ENCODE peak calls at places on chromosome 22, in five cellular contexts. V is H9, E is mesenchymal stem cell, R is trophoblast cell, Z is H1. J is an unnamed sample.

GRCh38 chr22:27715078-27715477 is 86.5 kb downstream of the MN1 start:
- DNase-seq in V (no peak), E (no peak), R (no peak), Z (no peak), J (peak)

GRCh38 chr22:36104435-36104834 is 56.1 kb downstream of the APOL3 start:
- DNase-seq in V (no peak), E (no peak), R (peak), Z (peak), J (no peak)

GRCh38 chr22:29030618-29031235 is 30.9 kb downstream of the C22orf31 start:
- DNase-seq in V (peak), E (peak), R (peak), Z (peak), J (peak)

GRCh38 chr22:20013382-20013871 is 3.2 kb downstream of the ARVCF start:
- DNase-seq in V (peak), E (peak), R (peak), Z (peak), J (peak)

GRCh38 chr22:17906978-17907730 is 117.2 kb downstream of the MICAL3 start:
- DNase-seq in V (no peak), E (no peak), R (no peak), Z (no peak), J (no peak)

GRCh38 chr22:23106906-23107367 is 34.9 kb downstream of the RSPH14 start:
- DNase-seq in V (no peak), E (no peak), R (no peak), Z (no peak), J (no peak)

GRCh38 chr22:20998411-20999336 is 3.2 kb downstream of the THAP7 start:
- DNase-seq in V (no peak), E (no peak), R (no peak), Z (no peak), J (no peak)

GRCh38 chr22:29061773-29062172 is at the start of gene C22orf31:
- DNase-seq in V (no peak), E (no peak), R (peak), Z (no peak), J (no peak)

GRCh38 chr22:36860821-36861659 is at the start of gene NCF4:
- DNase-seq in V (no peak), E (no peak), R (peak), Z (no peak), J (no peak)

GRCh38 chr22:19943665-19944026 is 2.0 kb upstream of the TXNRD2 start:
- DNase-seq in V (peak), E (peak), R (no peak), Z (no peak), J (no peak)

GRCh38 chr22:21761994-21762680 is 26.5 kb upstream of the YPEL1 start:
- DNase-seq in V (no peak), E (no peak), R (no peak), Z (no peak), J (no peak)

GRCh38 chr22:23113067-23113846 is 28.5 kb downstream of the RSPH14 start:
- DNase-seq in V (no peak), E (peak), R (no peak), Z (no peak), J (no peak)

GRCh38 chr22:19359554-19360299 is 68.2 kb upstream of the CLTCL1 start:
- DNase-seq in V (no peak), E (no peak), R (no peak), Z (no peak), J (no peak)

GRCh38 chr22:45163074-45163416 is 680 bp upstream of the NUP50 start:
- DNase-seq in V (peak), E (peak), R (peak), Z (no peak), J (no peak)

GRCh38 chr22:21450858-21451331 is 16.3 kb upstream of the TMEM191C start:
- DNase-seq in V (peak), E (no peak), R (no peak), Z (no peak), J (no peak)

GRCh38 chr22:17920145-17920605 is 104.2 kb downstream of the MICAL3 start:
- DNase-seq in V (peak), E (peak), R (peak), Z (no peak), J (no peak)

GRCh38 chr22:37782340-37783168 is 25.2 kb upstream of the GCAT start:
- DNase-seq in V (no peak), E (peak), R (peak), Z (no peak), J (no peak)

GRCh38 chr22:45164217-45165123 is 745 bp downstream of the NUP50 start:
- DNase-seq in V (no peak), E (peak), R (peak), Z (peak), J (peak)

GRCh38 chr22:38233427-38233826 is 31.6 kb downstream of the MAFF start:
- DNase-seq in V (no peak), E (no peak), R (no peak), Z (no peak), J (no peak)

GRCh38 chr22:38286915-38287669 is 14.3 kb upstream of the TMEM184B start:
- DNase-seq in V (no peak), E (no peak), R (no peak), Z (no peak), J (no peak)

GRCh38 chr22:37281646-37282384 is 493 bp upstream of the CYTH4 start:
- DNase-seq in V (no peak), E (peak), R (peak), Z (no peak), J (no peak)

GRCh38 chr22:36405221-36405631 is 17.5 kb upstream of the MYH9 start:
- DNase-seq in V (no peak), E (no peak), R (no peak), Z (no peak), J (no peak)

GRCh38 chr22:31652129-31652528 is 9.9 kb downstream of the PISD start:
- DNase-seq in V (no peak), E (no peak), R (peak), Z (no peak), J (no peak)

GRCh38 chr22:47205081-47205491 is 442.6 kb downstream of the TBC1D22A start:
- DNase-seq in V (no peak), E (no peak), R (no peak), Z (peak), J (no peak)

GRCh38 chr22:19287076-19287724 is 4.3 kb downstream of the CLTCL1 start:
- DNase-seq in V (peak), E (no peak), R (no peak), Z (no peak), J (no peak)

GRCh38 chr22:47030881-47031627 is 268.6 kb downstream of the TBC1D22A start:
- DNase-seq in V (no peak), E (no peak), R (no peak), Z (no peak), J (no peak)

GRCh38 chr22:38614331-38615122 is 41.7 kb downstream of the FAM227A start:
- DNase-seq in V (no peak), E (peak), R (peak), Z (no peak), J (no peak)

GRCh38 chr22:24230911-24231656 is 13.8 kb downstream of the GGT5 start:
- DNase-seq in V (peak), E (no peak), R (peak), Z (peak), J (no peak)

DNA sequence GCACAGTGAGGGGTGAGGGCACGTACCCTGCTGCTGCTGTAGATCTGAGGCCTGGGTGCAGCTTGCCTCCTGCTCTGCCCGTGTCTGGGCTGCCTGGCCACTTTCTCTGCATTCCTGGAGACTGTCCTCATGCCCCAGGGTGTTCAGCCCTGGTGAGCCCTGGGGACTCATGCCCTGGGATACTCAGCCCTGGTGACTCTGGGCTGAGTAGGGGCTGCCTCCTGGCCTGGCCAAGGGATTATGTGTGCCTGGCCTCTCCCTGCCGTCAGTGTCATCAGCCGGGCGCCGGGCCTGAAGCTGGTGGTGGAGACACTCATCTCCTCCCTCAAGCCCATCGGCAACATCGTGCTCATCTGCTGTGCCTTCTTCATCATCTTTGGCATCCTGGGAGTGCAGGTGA is 94.7 kb downstream of the CACNA1I start:
- DNase-seq in V (no peak), E (no peak), R (peak), Z (no peak), J (no peak)
- H2BK12ac ChIP-seq in V (no peak), E (no peak), R (no peak), Z (peak), J (no peak)

GRCh38 chr22:48760481-48761238 is 1067.0 kb downstream of the BRD1 start:
- DNase-seq in V (peak), E (no peak), R (no peak), Z (no peak), J (no peak)

GRCh38 chr22:48758905-48759875 is 1068.5 kb downstream of the BRD1 start:
- DNase-seq in V (peak), E (no peak), R (no peak), Z (no peak), J (no peak)

GRCh38 chr22:48757581-48757980 is 1070.1 kb downstream of the BRD1 start:
- DNase-seq in V (peak), E (no peak), R (no peak), Z (peak), J (no peak)

GRCh38 chr22:48758021-48758561 is 1069.6 kb downstream of the BRD1 start:
- DNase-seq in V (peak), E (no peak), R (no peak), Z (no peak), J (no peak)

DNA sequence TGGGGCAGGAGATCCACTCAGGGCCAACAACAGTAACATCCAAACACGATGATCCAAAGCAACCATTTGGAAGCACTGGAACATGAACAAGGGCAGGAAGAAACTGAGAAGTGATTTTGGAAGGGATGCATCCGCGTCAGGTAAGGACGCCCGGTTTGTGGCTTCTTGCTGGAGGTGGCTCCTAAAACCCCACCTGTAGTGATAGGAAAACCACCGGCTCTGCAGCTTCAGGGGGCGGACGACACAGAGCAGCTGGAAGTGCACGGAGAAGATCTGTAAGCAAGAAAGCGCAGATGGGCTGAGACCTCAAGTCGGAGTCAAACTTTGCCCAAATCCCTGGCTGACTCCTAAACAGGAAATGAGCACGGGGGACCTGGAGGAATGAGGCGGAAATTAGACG is 1066.1 kb downstream of the BRD1 start:
- DNase-seq in V (peak), E (no peak), R (no peak), Z (no peak), J (no peak)
- H2BK12ac ChIP-seq in V (no peak), E (no peak), R (no peak), Z (no peak), J (no peak)

DNA sequence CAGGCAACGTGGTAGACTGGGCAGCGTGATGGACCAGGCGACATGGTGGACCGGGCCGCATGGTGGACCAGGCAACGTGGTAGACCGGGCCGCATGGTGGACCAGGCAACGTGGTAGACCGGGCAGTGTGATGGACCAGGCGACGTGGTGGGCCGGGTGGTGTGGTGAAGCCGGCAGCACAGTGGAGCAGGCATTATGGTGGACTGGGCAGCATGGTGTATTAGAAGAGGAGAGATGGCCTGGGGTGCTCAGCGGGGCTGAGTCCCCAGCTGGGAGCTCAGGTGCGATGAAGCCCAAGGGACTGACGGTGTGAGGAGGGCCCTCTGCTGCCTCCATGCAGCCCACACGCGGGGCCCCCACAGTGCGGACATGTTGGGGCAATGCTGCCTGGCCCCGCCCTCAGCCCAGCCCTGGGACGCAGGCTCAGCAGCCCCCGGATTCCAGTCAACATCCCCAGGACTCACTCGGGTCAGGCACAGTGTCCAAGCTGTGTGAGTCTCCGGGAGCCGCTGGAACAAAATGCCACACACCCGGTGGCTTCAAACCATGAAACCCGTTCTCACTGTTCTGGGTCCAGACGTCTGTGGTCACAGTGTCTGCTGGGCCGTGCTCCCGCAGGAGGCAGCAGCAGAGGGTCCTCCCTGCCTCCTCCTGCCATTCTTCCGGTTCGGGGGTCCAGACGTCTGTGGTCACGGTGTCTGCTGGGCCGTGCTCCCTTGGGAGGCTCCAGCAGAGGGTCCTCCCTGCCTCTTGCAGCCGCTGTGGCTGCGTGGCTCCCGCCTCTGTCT is 1084.9 kb downstream of the BRD1 start:
- DNase-seq in V (no peak), E (no peak), R (no peak), Z (peak), J (no peak)
- H2BK12ac ChIP-seq in V (no peak), E (no peak), R (no peak), Z (no peak), J (peak)

GRCh38 chr22:30245985-30246901 is at the start of gene LIF:
- DNase-seq in V (peak), E (peak), R (no peak), Z (peak), J (no peak)

GRCh38 chr22:30240541-30241417 is 5.8 kb downstream of the LIF start:
- DNase-seq in V (no peak), E (no peak), R (no peak), Z (no peak), J (no peak)

GRCh38 chr22:30245181-30245984 is 1.2 kb downstream of the LIF start:
- DNase-seq in V (peak), E (no peak), R (no peak), Z (no peak), J (no peak)

GRCh38 chr22:30241576-30242371 is 4.8 kb downstream of the LIF start:
- DNase-seq in V (no peak), E (no peak), R (no peak), Z (no peak), J (no peak)

DNA sequence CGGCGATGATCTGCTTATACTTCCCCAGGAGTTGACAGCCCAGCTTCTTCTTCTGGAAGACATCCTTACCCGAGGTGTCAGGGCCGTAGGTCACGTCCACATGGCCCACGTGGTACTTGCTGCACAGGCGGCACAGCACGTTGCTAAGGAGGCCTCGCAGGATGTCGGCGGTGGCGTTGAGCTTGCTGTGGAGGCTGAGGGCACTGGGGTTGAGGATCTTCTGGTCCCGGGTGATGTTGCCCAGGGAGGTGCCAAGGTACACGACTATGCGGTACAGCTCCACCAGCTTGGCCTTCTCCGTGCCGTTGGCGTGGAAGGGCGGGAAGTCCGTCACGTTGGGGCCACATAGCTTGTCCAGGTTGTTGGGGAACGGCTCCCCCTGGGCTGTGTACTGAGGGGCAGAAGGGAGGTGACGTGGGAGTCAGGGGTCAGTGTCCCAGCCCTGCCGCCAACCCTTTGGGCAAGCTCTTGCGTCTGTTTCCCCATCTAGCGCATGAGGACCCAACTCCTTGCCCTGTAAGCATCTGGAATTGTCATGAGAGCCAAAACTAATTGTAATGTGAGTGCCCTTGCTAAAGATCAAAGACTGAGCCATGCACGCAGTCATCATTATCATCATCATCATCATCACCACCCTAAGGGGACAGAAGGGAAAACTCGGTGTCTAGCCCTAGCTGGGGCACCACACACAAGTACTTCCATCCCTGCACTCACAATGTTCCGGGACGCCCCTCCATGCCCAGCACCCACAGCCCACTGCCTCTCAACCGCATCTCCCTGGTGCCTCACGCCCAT is 2.7 kb downstream of the LIF start:
- DNase-seq in V (no peak), E (no peak), R (no peak), Z (no peak), J (no peak)
- H2BK12ac ChIP-seq in V (no peak), E (no peak), R (no peak), Z (no peak), J (peak)

GRCh38 chr22:26404851-26405357 is 24.2 kb upstream of the ASPHD2 start:
- DNase-seq in V (no peak), E (no peak), R (peak), Z (no peak), J (no peak)
- H2BK12ac ChIP-seq in V (no peak), E (no peak), R (peak), Z (no peak), J (no peak)

GRCh38 chr22:16801088-16801487 is 24.1 kb downstream of the XKR3 start:
- DNase-seq in V (no peak), E (no peak), R (no peak), Z (no peak), J (no peak)

GRCh38 chr22:16806401-16806800 is 18.8 kb downstream of the XKR3 start:
- DNase-seq in V (peak), E (no peak), R (peak), Z (no peak), J (no peak)

GRCh38 chr22:16804882-16805281 is 20.3 kb downstream of the XKR3 start:
- DNase-seq in V (no peak), E (no peak), R (no peak), Z (no peak), J (no peak)

GRCh38 chr22:16801571-16801970 is 23.6 kb downstream of the XKR3 start:
- DNase-seq in V (no peak), E (no peak), R (no peak), Z (no peak), J (no peak)

GRCh38 chr22:16803255-16803917 is 21.8 kb downstream of the XKR3 start:
- DNase-seq in V (no peak), E (no peak), R (no peak), Z (no peak), J (no peak)
- H2BK12ac ChIP-seq in V (no peak), E (no peak), R (no peak), Z (no peak), J (no peak)

GRCh38 chr22:43698403-43698802 is 113.7 kb downstream of the EFCAB6 start:
- DNase-seq in V (no peak), E (no peak), R (no peak), Z (no peak), J (no peak)

GRCh38 chr22:43693245-43693644 is 118.9 kb downstream of the EFCAB6 start:
- DNase-seq in V (no peak), E (no peak), R (no peak), Z (no peak), J (no peak)

GRCh38 chr22:43697894-43698293 is 114.2 kb downstream of the EFCAB6 start:
- DNase-seq in V (no peak), E (no peak), R (no peak), Z (no peak), J (no peak)
- H2BK12ac ChIP-seq in V (no peak), E (no peak), R (no peak), Z (no peak), J (no peak)

GRCh38 chr22:41257696-41258095 is 17.0 kb upstream of the CHADL start:
- DNase-seq in V (no peak), E (no peak), R (no peak), Z (no peak), J (no peak)
- H2BK12ac ChIP-seq in V (no peak), E (no peak), R (no peak), Z (no peak), J (no peak)

J was measured in neuronal stem cell.